ENCODE peak calls at places on chromosomes 16 and 17, in nine cellular contexts. E is AG10803, L is ELF-1, Y is HTR-8/SVneo, X is PC-3, R is OCI-M1, I is endothelial cell, K is esophagus squamous epithelium, M is heart right ventricle. T is an unnamed sample.

GRCh38 chr16:8943001-8943763 is 20.5 kb downstream of the USP7 start:
- DNase-seq in E (no peak), L (no peak), Y (no peak), X (no peak), R (no peak), I (no peak), K (no peak), M (no peak), T (no peak)

GRCh38 chr17:79294459-79295071 is 219.9 kb downstream of the ENGASE start:
- DNase-seq in E (peak; percentile 7), L (peak; percentile 93), Y (peak; percentile 69), X (peak; percentile 62), R (peak; percentile 44), I (peak; percentile 91), K (no peak), M (peak; percentile 62), T (peak; percentile 90)

GRCh38 chr17:62937636-62938035 is 28.4 kb upstream of the TANC2 start:
- DNase-seq in E (no peak), L (no peak), Y (no peak), X (no peak), R (no peak), I (no peak), K (no peak), M (no peak), T (no peak)

GRCh38 chr17:61235821-61236197 is 163.8 kb upstream of the TBX2 start:
- DNase-seq in E (peak; percentile 47), L (peak; percentile 39), Y (no peak), X (no peak), R (no peak), I (no peak), K (no peak), M (no peak), T (no peak)

GRCh38 chr17:29096094-29096493 is 53.2 kb downstream of the PIPOX start:
- DNase-seq in E (no peak), L (no peak), Y (no peak), X (no peak), R (no peak), I (no peak), K (no peak), M (no peak), T (no peak)

GRCh38 chr17:54426287-54426886 is 474.3 kb upstream of the TOM1L1 start:
- DNase-seq in E (no peak), L (no peak), Y (no peak), X (peak; percentile 38), R (peak; percentile 58), I (no peak), K (no peak), M (no peak), T (peak; percentile 15)

GRCh38 chr17:37844977-37845293 is 79.3 kb upstream of the TBC1D3K start:
- DNase-seq in E (no peak), L (no peak), Y (no peak), X (no peak), R (no peak), I (no peak), K (no peak), M (no peak), T (no peak)

GRCh38 chr16:84223456-84223855 is 16.4 kb downstream of the KCNG4 start:
- DNase-seq in E (no peak), L (no peak), Y (no peak), X (peak; percentile 35), R (no peak), I (no peak), K (no peak), M (no peak), T (no peak)

GRCh38 chr17:57311281-57312216 is 55.2 kb downstream of the MSI2 start:
- DNase-seq in E (no peak), L (no peak), Y (no peak), X (no peak), R (no peak), I (no peak), K (no peak), M (no peak), T (no peak)

GRCh38 chr17:8830141-8830540 is 31.0 kb upstream of the MFSD6L start:
- DNase-seq in E (no peak), L (no peak), Y (no peak), X (no peak), R (no peak), I (no peak), K (no peak), M (no peak), T (no peak)

GRCh38 chr16:60945225-60945624 is 1091.0 kb downstream of the CDH8 start:
- DNase-seq in E (no peak), L (peak; percentile 24), Y (no peak), X (peak; percentile 1), R (peak; percentile 25), I (peak; percentile 67), K (no peak), M (peak; percentile 6), T (peak; percentile 45)

GRCh38 chr16:56916571-56917403 is 15.2 kb upstream of the HERPUD1 start:
- DNase-seq in E (no peak), L (no peak), Y (no peak), X (no peak), R (no peak), I (no peak), K (no peak), M (no peak), T (no peak)

GRCh38 chr16:30747331-30747730 is 894 bp upstream of the PHKG2 start:
- DNase-seq in E (peak; percentile 51), L (no peak), Y (no peak), X (peak; percentile 69), R (peak; percentile 55), I (no peak), K (no peak), M (no peak), T (no peak)

GRCh38 chr17:17508641-17509591 is 12.7 kb upstream of the RASD1 start:
- DNase-seq in E (no peak), L (no peak), Y (no peak), X (no peak), R (peak; percentile 3), I (no peak), K (no peak), M (no peak), T (no peak)

GRCh38 chr17:40702271-40702670 is 1.3 kb downstream of the KRT24 start:
- DNase-seq in E (no peak), L (no peak), Y (no peak), X (peak; percentile 15), R (no peak), I (no peak), K (no peak), M (no peak), T (no peak)

GRCh38 chr16:85333337-85333736 is 221.1 kb upstream of the CIBAR2 start:
- DNase-seq in E (no peak), L (no peak), Y (no peak), X (no peak), R (no peak), I (no peak), K (no peak), M (no peak), T (no peak)

GRCh38 chr16:89018605-89019158 is 41.7 kb upstream of the CBFA2T3 start:
- DNase-seq in E (peak; percentile 52), L (no peak), Y (no peak), X (no peak), R (no peak), I (no peak), K (no peak), M (no peak), T (no peak)

GRCh38 chr17:44309472-44309871 is 1.1 kb downstream of the RUNDC3A start:
- DNase-seq in E (no peak), L (no peak), Y (no peak), X (peak; percentile 55), R (no peak), I (no peak), K (no peak), M (no peak), T (no peak)

GRCh38 chr16:70250748-70251650 is 741 bp downstream of the EXOSC6 start:
- DNase-seq in E (peak; percentile 44), L (peak; percentile 70), Y (peak; percentile 55), X (peak; percentile 23), R (peak; percentile 84), I (peak; percentile 61), K (no peak), M (no peak), T (peak; percentile 25)

GRCh38 chr16:57619606-57620315 is 8.7 kb upstream of the ADGRG1 start:
- DNase-seq in E (no peak), L (peak; percentile 65), Y (no peak), X (peak; percentile 61), R (no peak), I (no peak), K (no peak), M (no peak), T (no peak)

GRCh38 chr17:8398980-8399379 is 1.4 kb upstream of the RNF222 start:
- DNase-seq in E (no peak), L (no peak), Y (no peak), X (no peak), R (no peak), I (no peak), K (no peak), M (no peak), T (no peak)

GRCh38 chr17:30357476-30357875 is 21.3 kb upstream of the CPD start:
- DNase-seq in E (no peak), L (no peak), Y (no peak), X (no peak), R (no peak), I (no peak), K (no peak), M (no peak), T (no peak)

GRCh38 chr16:16982614-16983013 is 488.1 kb downstream of the XYLT1 start:
- DNase-seq in E (no peak), L (no peak), Y (no peak), X (no peak), R (no peak), I (no peak), K (no peak), M (no peak), T (no peak)